ENCODE peak calls at places on chromosomes 6 and 20, in four cellular contexts. J is HepG2, C is K562, R is GM12878. F is an unnamed sample.

GRCh38 chr6:24927234-24927955 is 8.4 kb downstream of the RIPOR2 start:
- DNase-seq in J (no peak), C (no peak), R (no peak), F (no peak)

GRCh38 chr6:35945650-35946025 is 24.7 kb upstream of the SRPK1 start:
- DNase-seq in J (no peak), C (no peak), R (no peak), F (no peak)

GRCh38 chr6:137277971-137278602 is 58.9 kb upstream of the IFNGR1 start:
- DNase-seq in J (peak), C (no peak), R (no peak), F (peak)

GRCh38 chr20:52004720-52005119 is 186.9 kb downstream of the ZFP64 start:
- DNase-seq in J (no peak), C (no peak), R (no peak), F (no peak)

GRCh38 chr6:34030831-34031566 is 114.9 kb downstream of the GRM4 start:
- DNase-seq in J (no peak), C (no peak), R (no peak), F (no peak)

GRCh38 chr6:16498237-16498636 is 259.9 kb downstream of the GMPR start:
- DNase-seq in J (no peak), C (no peak), R (no peak), F (no peak)

GRCh38 chr6:36625161-36625919 is 31.2 kb downstream of the SRSF3 start:
- DNase-seq in J (no peak), C (no peak), R (no peak), F (no peak)

GRCh38 chr20:11159728-11160127 is 485.9 kb upstream of the JAG1 start:
- DNase-seq in J (no peak), C (no peak), R (peak), F (no peak)

GRCh38 chr6:44064089-44064947 is 62.9 kb downstream of the MRPL14 start:
- DNase-seq in J (peak), C (peak), R (no peak), F (no peak)

GRCh38 chr20:22691369-22692118 is 107.2 kb upstream of the FOXA2 start:
- DNase-seq in J (peak), C (peak), R (no peak), F (peak)

GRCh38 chr20:13008761-13009681 is at the start of gene SPTLC3:
- DNase-seq in J (peak), C (no peak), R (no peak), F (no peak)

GRCh38 chr6:18118330-18118729 is 4.1 kb downstream of the NHLRC1 start:
- DNase-seq in J (no peak), C (no peak), R (no peak), F (no peak)

GRCh38 chr6:13446371-13446770 is 41.0 kb downstream of the GFOD1 start:
- DNase-seq in J (no peak), C (no peak), R (no peak), F (no peak)

GRCh38 chr6:71181565-71181964 is 107.0 kb upstream of the OGFRL1 start:
- DNase-seq in J (peak), C (no peak), R (no peak), F (no peak)

GRCh38 chr6:166956444-166957086 is at the start of gene RNASET2:
- DNase-seq in J (peak), C (peak), R (no peak), F (peak)

GRCh38 chr20:50980071-50980681 is 21.6 kb downstream of the MOCS3 start:
- DNase-seq in J (peak), C (no peak), R (no peak), F (no peak)

GRCh38 chr6:26309731-26310142 is 55.3 kb upstream of the BTN3A2 start:
- DNase-seq in J (peak), C (peak), R (no peak), F (no peak)

GRCh38 chr20:16314722-16315121 is 258.5 kb downstream of the KIF16B start:
- DNase-seq in J (no peak), C (no peak), R (peak), F (no peak)

GRCh38 chr6:148884461-148884860 is 137.6 kb downstream of the UST start:
- DNase-seq in J (no peak), C (no peak), R (no peak), F (no peak)

GRCh38 chr20:20065366-20065765 is 13.0 kb downstream of the CFAP61 start:
- DNase-seq in J (no peak), C (no peak), R (no peak), F (no peak)

GRCh38 chr6:41602864-41603608 is 35.2 kb upstream of the MDFI start:
- DNase-seq in J (peak), C (peak), R (peak), F (peak)

GRCh38 chr6:39166189-39166917 is 51.4 kb upstream of the SAYSD1 start:
- DNase-seq in J (peak), C (peak), R (peak), F (peak)

GRCh38 chr20:45339084-45339483 is 9.1 kb downstream of the SDC4 start:
- DNase-seq in J (no peak), C (no peak), R (no peak), F (no peak)

GRCh38 chr20:6636209-6637159 is 131.0 kb upstream of the BMP2 start:
- DNase-seq in J (peak), C (no peak), R (no peak), F (peak)

GRCh38 chr6:148578489-148578814 is 168.4 kb upstream of the UST start:
- DNase-seq in J (no peak), C (no peak), R (no peak), F (no peak)

DNA sequence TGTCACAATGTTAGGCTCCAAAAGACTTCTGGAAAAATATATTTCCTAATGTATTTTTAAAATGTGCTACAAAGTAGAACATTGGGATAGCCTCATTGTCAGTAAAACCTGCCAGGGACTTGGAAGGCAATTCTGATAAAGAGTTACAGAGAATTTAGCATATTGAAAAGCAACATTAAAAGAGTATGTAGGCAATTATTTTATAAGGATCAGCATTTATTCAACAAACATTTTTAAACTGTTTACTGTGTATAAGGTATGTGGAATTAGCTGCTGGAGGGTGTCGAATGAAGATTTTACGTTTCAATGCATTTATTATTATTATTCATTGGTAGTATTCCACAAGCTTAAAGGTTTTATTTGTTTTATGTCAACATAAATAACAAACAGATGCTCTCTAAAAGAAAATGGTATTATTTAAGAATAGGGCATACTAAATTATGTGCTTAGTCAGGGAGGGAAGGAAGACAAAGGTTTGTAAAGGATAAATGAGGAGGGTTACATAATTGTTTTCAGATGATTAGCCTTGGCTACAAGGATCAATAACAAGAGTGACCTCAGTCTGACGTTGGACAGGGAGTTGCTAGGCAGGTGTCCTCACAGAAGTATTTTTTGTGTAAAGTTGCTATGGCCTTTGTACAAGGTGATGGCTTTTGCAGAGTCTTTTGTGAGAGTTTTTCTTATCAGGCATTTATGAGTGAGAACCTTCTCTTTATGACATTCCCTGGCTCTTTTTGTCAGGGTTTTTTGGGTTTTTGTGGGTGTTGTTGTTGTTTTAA is 313.4 kb upstream of the PLCB4 start:
- DNase-seq in J (no peak), C (no peak), R (no peak), F (no peak)
- TF ChIP-seq BHLHE40 in J (no peak), C (no peak), R (no peak), F (no peak)

GRCh38 chr6:81977488-81977887 is 225.0 kb upstream of the TENT5A start:
- DNase-seq in J (no peak), C (no peak), R (no peak), F (no peak)
- TF ChIP-seq FOXK2 in J (no peak), C (no peak), R (no peak), F (no peak)

DNA sequence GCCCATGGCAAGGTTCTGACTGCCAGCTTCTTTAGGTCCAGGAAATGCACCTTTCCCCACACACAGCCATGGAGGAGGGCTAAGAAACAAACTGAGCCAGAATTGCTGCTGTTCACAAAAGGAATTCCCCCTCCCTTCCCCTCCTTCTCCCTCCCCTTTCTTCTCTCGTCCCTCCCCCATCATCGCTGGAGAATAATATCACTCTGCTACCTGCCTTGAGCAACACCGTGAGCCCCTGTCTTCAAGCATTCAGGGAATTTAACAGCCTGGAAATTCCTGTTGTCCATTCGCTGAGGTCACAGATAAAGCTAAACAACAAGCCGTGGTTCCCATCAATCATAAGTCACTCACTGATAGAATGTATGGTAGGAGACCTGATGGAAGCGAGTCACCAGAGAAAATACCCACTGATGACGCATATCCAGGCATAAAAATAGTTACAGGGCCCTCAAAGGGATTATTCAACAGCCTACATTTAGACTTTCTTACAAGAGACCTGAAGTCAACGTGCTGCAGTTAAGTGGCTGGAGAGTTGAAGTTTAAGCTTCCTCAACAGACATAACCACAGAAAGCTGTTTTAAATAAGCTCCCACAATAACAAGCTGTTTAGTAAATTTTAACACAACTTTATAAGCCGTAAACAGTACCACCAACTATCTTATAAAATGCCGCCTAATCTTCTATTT is 59.7 kb downstream of the HIVEP2 start:
- DNase-seq in J (peak), C (no peak), R (peak), F (peak)
- TF ChIP-seq FOXM1 in J (no peak), C (no peak), R (peak), F (no peak)

GRCh38 chr20:31676534-31677030 is 38.9 kb downstream of the COX4I2 start:
- DNase-seq in J (no peak), C (peak), R (no peak), F (no peak)

GRCh38 chr20:31675828-31676533 is 38.3 kb downstream of the COX4I2 start:
- DNase-seq in J (no peak), C (peak), R (no peak), F (no peak)

GRCh38 chr20:31673943-31674463 is 36.3 kb downstream of the COX4I2 start:
- DNase-seq in J (no peak), C (no peak), R (no peak), F (no peak)

GRCh38 chr20:31673435-31673834 is 35.7 kb downstream of the COX4I2 start:
- DNase-seq in J (no peak), C (no peak), R (no peak), F (no peak)

GRCh38 chr20:31674895-31675827 is 37.4 kb downstream of the COX4I2 start:
- DNase-seq in J (no peak), C (peak), R (no peak), F (no peak)
- TF ChIP-seq BHLHE40 in J (no peak), C (peak), R (no peak), F (no peak)

GRCh38 chr6:150499882-150500312 is 99.8 kb upstream of the PLEKHG1 start:
- DNase-seq in J (no peak), C (no peak), R (no peak), F (no peak)
- TF ChIP-seq FOXK2 in J (no peak), C (no peak), R (no peak), F (no peak)